ENCODE peak calls at places on chromosomes 6 and 20, in nine cellular contexts. One of them, this sample, is unnamed.

GRCh38 chr6:33694401-33694931 is 17.0 kb downstream of the UQCC2 start:
- DNase-seq in lower lobe of right lung: peak; percentile 47
- DNase-seq in transverse colon: no peak
- DNase-seq in ovary: no peak
- DNase-seq in CD8-positive, alpha-beta T cell: peak; percentile 73
- DNase-seq in IMR-90: peak; percentile 38
- DNase-seq in Panc1: peak; percentile 72
- DNase-seq in Peyer's patch: no peak
- DNase-seq in WERI-Rb-1: peak; percentile 100
- DNase-seq in this sample: peak; percentile 83

GRCh38 chr6:107965746-107966145 is 7.7 kb upstream of the SEC63 start:
- DNase-seq in WERI-Rb-1: no peak
- DNase-seq in CD8-positive, alpha-beta T cell: no peak
- DNase-seq in Panc1: no peak
- DNase-seq in IMR-90: peak; percentile 47
- DNase-seq in lower lobe of right lung: no peak
- DNase-seq in transverse colon: no peak
- DNase-seq in ovary: no peak
- DNase-seq in Peyer's patch: no peak
- DNase-seq in this sample: peak; percentile 91

GRCh38 chr6:23454090-23454998 is 671.7 kb upstream of the NRSN1 start:
- DNase-seq in ovary: no peak
- DNase-seq in CD8-positive, alpha-beta T cell: no peak
- DNase-seq in Panc1: peak; percentile 4
- DNase-seq in lower lobe of right lung: no peak
- DNase-seq in WERI-Rb-1: peak; percentile 36
- DNase-seq in IMR-90: peak; percentile 75
- DNase-seq in Peyer's patch: no peak
- DNase-seq in transverse colon: no peak
- DNase-seq in this sample: peak; percentile 80

GRCh38 chr6:71211799-71212198 is 76.8 kb upstream of the OGFRL1 start:
- DNase-seq in transverse colon: no peak
- DNase-seq in CD8-positive, alpha-beta T cell: no peak
- DNase-seq in Panc1: no peak
- DNase-seq in ovary: no peak
- DNase-seq in WERI-Rb-1: no peak
- DNase-seq in lower lobe of right lung: no peak
- DNase-seq in Peyer's patch: no peak
- DNase-seq in IMR-90: no peak
- DNase-seq in this sample: no peak

GRCh38 chr6:54003316-54003715 is 107.9 kb upstream of the MLIP start:
- DNase-seq in lower lobe of right lung: no peak
- DNase-seq in WERI-Rb-1: no peak
- DNase-seq in CD8-positive, alpha-beta T cell: no peak
- DNase-seq in transverse colon: no peak
- DNase-seq in Panc1: no peak
- DNase-seq in IMR-90: no peak
- DNase-seq in Peyer's patch: no peak
- DNase-seq in ovary: no peak
- DNase-seq in this sample: no peak

GRCh38 chr6:45584127-45584526 is 206.4 kb upstream of the SUPT3H start:
- DNase-seq in WERI-Rb-1: no peak
- DNase-seq in Peyer's patch: no peak
- DNase-seq in Panc1: no peak
- DNase-seq in lower lobe of right lung: no peak
- DNase-seq in transverse colon: no peak
- DNase-seq in IMR-90: no peak
- DNase-seq in ovary: no peak
- DNase-seq in CD8-positive, alpha-beta T cell: no peak
- DNase-seq in this sample: no peak

GRCh38 chr20:23167436-23167835 is 81.3 kb upstream of the CD93 start:
- DNase-seq in lower lobe of right lung: no peak
- DNase-seq in WERI-Rb-1: no peak
- DNase-seq in ovary: no peak
- DNase-seq in IMR-90: peak; percentile 34
- DNase-seq in transverse colon: no peak
- DNase-seq in CD8-positive, alpha-beta T cell: no peak
- DNase-seq in Peyer's patch: no peak
- DNase-seq in Panc1: no peak
- DNase-seq in this sample: peak; percentile 72

GRCh38 chr6:115004982-115005381 is 662.2 kb upstream of the HS3ST5 start:
- DNase-seq in ovary: no peak
- DNase-seq in CD8-positive, alpha-beta T cell: no peak
- DNase-seq in Peyer's patch: no peak
- DNase-seq in IMR-90: no peak
- DNase-seq in transverse colon: no peak
- DNase-seq in lower lobe of right lung: no peak
- DNase-seq in Panc1: no peak
- DNase-seq in WERI-Rb-1: no peak
- DNase-seq in this sample: no peak

GRCh38 chr6:160030103-160030502 is 61.2 kb downstream of the IGF2R start:
- DNase-seq in transverse colon: peak; percentile 71
- DNase-seq in CD8-positive, alpha-beta T cell: no peak
- DNase-seq in IMR-90: peak; percentile 97
- DNase-seq in lower lobe of right lung: peak; percentile 88
- DNase-seq in ovary: peak; percentile 92
- DNase-seq in Peyer's patch: peak; percentile 66
- DNase-seq in Panc1: no peak
- DNase-seq in WERI-Rb-1: no peak
- DNase-seq in this sample: peak; percentile 93

GRCh38 chr6:167399051-167399387 is 74.1 kb downstream of the TTLL2 start:
- DNase-seq in Panc1: no peak
- DNase-seq in IMR-90: no peak
- DNase-seq in transverse colon: no peak
- DNase-seq in Peyer's patch: no peak
- DNase-seq in lower lobe of right lung: no peak
- DNase-seq in WERI-Rb-1: no peak
- DNase-seq in CD8-positive, alpha-beta T cell: no peak
- DNase-seq in ovary: no peak
- DNase-seq in this sample: no peak

GRCh38 chr6:45637611-45638257 is 260.0 kb upstream of the SUPT3H start:
- DNase-seq in transverse colon: peak; percentile 56
- DNase-seq in Panc1: no peak
- DNase-seq in Peyer's patch: no peak
- DNase-seq in CD8-positive, alpha-beta T cell: no peak
- DNase-seq in ovary: no peak
- DNase-seq in WERI-Rb-1: no peak
- DNase-seq in lower lobe of right lung: no peak
- DNase-seq in IMR-90: no peak
- DNase-seq in this sample: no peak

GRCh38 chr6:151618717-151619116 is 124.9 kb downstream of the CCDC170 start:
- DNase-seq in transverse colon: no peak
- DNase-seq in ovary: no peak
- DNase-seq in WERI-Rb-1: no peak
- DNase-seq in CD8-positive, alpha-beta T cell: no peak
- DNase-seq in lower lobe of right lung: no peak
- DNase-seq in Peyer's patch: no peak
- DNase-seq in IMR-90: no peak
- DNase-seq in Panc1: no peak
- DNase-seq in this sample: no peak

GRCh38 chr6:85015396-85015990 is 251.1 kb upstream of the TBX18 start:
- DNase-seq in ovary: peak; percentile 31
- DNase-seq in IMR-90: peak; percentile 42
- DNase-seq in CD8-positive, alpha-beta T cell: no peak
- DNase-seq in Peyer's patch: no peak
- DNase-seq in lower lobe of right lung: peak; percentile 60
- DNase-seq in transverse colon: peak; percentile 8
- DNase-seq in Panc1: peak; percentile 4
- DNase-seq in WERI-Rb-1: peak; percentile 66
- DNase-seq in this sample: peak; percentile 46

GRCh38 chr6:11194399-11195274 is 37.8 kb downstream of the NEDD9 start:
- DNase-seq in lower lobe of right lung: no peak
- DNase-seq in IMR-90: peak; percentile 59
- DNase-seq in Peyer's patch: no peak
- DNase-seq in WERI-Rb-1: no peak
- DNase-seq in transverse colon: no peak
- DNase-seq in ovary: no peak
- DNase-seq in Panc1: no peak
- DNase-seq in CD8-positive, alpha-beta T cell: no peak
- DNase-seq in this sample: no peak

GRCh38 chr6:71079707-71080106 is 122.8 kb upstream of the B3GAT2 start:
- DNase-seq in CD8-positive, alpha-beta T cell: no peak
- DNase-seq in IMR-90: peak; percentile 53
- DNase-seq in ovary: no peak
- DNase-seq in transverse colon: no peak
- DNase-seq in lower lobe of right lung: no peak
- DNase-seq in WERI-Rb-1: no peak
- DNase-seq in Peyer's patch: no peak
- DNase-seq in Panc1: no peak
- DNase-seq in this sample: peak; percentile 66

GRCh38 chr6:34667481-34668238 is 28.9 kb downstream of the ILRUN start:
- DNase-seq in IMR-90: no peak
- DNase-seq in transverse colon: no peak
- DNase-seq in Peyer's patch: no peak
- DNase-seq in WERI-Rb-1: no peak
- DNase-seq in ovary: no peak
- DNase-seq in Panc1: no peak
- DNase-seq in lower lobe of right lung: no peak
- DNase-seq in CD8-positive, alpha-beta T cell: no peak
- DNase-seq in this sample: no peak

GRCh38 chr6:3165631-3166534 is 8.5 kb upstream of the TUBB2A start:
- DNase-seq in Peyer's patch: no peak
- DNase-seq in transverse colon: no peak
- DNase-seq in IMR-90: peak; percentile 32
- DNase-seq in CD8-positive, alpha-beta T cell: no peak
- DNase-seq in WERI-Rb-1: no peak
- DNase-seq in lower lobe of right lung: no peak
- DNase-seq in ovary: no peak
- DNase-seq in Panc1: no peak
- DNase-seq in this sample: no peak

DNA sequence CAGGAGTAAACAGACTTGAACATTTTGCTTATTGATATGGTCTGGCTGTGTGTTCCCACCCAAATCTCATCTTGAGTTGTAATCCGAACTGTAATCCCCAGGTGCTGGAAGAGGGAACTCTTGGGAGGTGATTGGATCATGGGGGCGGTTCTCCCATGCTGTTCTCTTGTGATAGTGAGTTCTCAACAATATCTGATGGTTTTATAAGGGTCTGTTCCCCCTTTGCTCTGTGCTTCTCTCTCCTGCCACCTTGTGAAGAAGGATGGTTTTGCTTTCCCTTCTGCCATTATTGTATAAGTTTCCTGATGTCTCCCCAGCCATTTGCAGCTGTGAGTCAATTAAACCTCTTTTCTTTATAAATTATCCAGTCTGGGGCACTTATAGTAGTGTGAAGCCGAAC is 40.0 kb downstream of the MYLIP start:
- DNase-seq in transverse colon: no peak
- DNase-seq in lower lobe of right lung: no peak
- DNase-seq in Peyer's patch: no peak
- DNase-seq in Panc1: no peak
- DNase-seq in IMR-90: peak; percentile 37
- DNase-seq in ovary: no peak
- DNase-seq in CD8-positive, alpha-beta T cell: no peak
- DNase-seq in WERI-Rb-1: peak; percentile 74
- DNase-seq in this sample: peak; percentile 27
- TF ChIP-seq CTCF in transverse colon: peak; percentile 33
- TF ChIP-seq CTCF in lower lobe of right lung: peak; percentile 44
- TF ChIP-seq CTCF in Peyer's patch: peak; percentile 40
- TF ChIP-seq CTCF in Panc1: peak; percentile 59
- TF ChIP-seq CTCF in IMR-90: peak; percentile 58
- TF ChIP-seq CTCF in ovary: no peak
- TF ChIP-seq CTCF in CD8-positive, alpha-beta T cell: peak; percentile 52
- TF ChIP-seq CTCF in WERI-Rb-1: peak; percentile 79
- TF ChIP-seq CTCF in this sample: peak; percentile 45

DNA sequence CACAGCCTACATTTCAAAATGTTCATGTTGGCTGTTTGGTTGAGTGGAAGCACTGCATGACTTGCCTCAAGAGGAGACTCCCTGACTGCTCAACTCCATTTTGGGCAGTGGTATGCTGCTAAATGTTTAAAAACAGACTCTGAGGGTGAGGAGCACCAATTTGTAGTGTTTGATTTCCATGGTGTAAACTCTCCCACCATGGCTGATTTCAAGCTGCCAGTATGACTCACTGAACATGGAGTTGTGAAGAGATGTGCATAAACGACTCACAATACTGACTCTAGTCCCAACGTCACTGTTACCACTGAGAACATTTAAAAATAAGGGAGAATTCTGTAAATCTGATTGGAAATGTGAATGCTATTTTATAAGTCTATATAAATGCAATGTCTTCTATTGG is 70.4 kb downstream of the BACH2 start:
- DNase-seq in Panc1: no peak
- DNase-seq in lower lobe of right lung: no peak
- DNase-seq in CD8-positive, alpha-beta T cell: no peak
- DNase-seq in IMR-90: peak; percentile 74
- DNase-seq in ovary: no peak
- DNase-seq in WERI-Rb-1: no peak
- DNase-seq in Peyer's patch: no peak
- DNase-seq in transverse colon: no peak
- DNase-seq in this sample: peak; percentile 56
- H3K4me3 ChIP-seq in Panc1: no peak overlapping the region
- H3K4me3 ChIP-seq in lower lobe of right lung: no peak overlapping the region
- H3K4me3 ChIP-seq in CD8-positive, alpha-beta T cell: no peak overlapping the region
- H3K4me3 ChIP-seq in IMR-90: no peak overlapping the region
- H3K4me3 ChIP-seq in ovary: no peak overlapping the region
- H3K4me3 ChIP-seq in WERI-Rb-1: no peak overlapping the region
- H3K4me3 ChIP-seq in Peyer's patch: no peak overlapping the region
- H3K4me3 ChIP-seq in transverse colon: no peak overlapping the region
- H3K4me3 ChIP-seq in this sample: no peak overlapping the region

GRCh38 chr6:27321370-27321769 is 9.3 kb upstream of the POM121L2 start:
- DNase-seq in Peyer's patch: no peak
- DNase-seq in ovary: no peak
- DNase-seq in CD8-positive, alpha-beta T cell: no peak
- DNase-seq in lower lobe of right lung: no peak
- DNase-seq in Panc1: no peak
- DNase-seq in IMR-90: no peak
- DNase-seq in transverse colon: no peak
- DNase-seq in WERI-Rb-1: no peak
- DNase-seq in this sample: no peak

GRCh38 chr6:27321901-27322300 is 9.8 kb upstream of the POM121L2 start:
- DNase-seq in Panc1: no peak
- DNase-seq in transverse colon: no peak
- DNase-seq in Peyer's patch: no peak
- DNase-seq in CD8-positive, alpha-beta T cell: no peak
- DNase-seq in lower lobe of right lung: no peak
- DNase-seq in ovary: no peak
- DNase-seq in WERI-Rb-1: no peak
- DNase-seq in IMR-90: no peak
- DNase-seq in this sample: no peak

GRCh38 chr6:27332692-27333641 is 20.9 kb upstream of the POM121L2 start:
- DNase-seq in WERI-Rb-1: no peak
- DNase-seq in Panc1: peak; percentile 92
- DNase-seq in ovary: peak; percentile 48
- DNase-seq in IMR-90: peak; percentile 71
- DNase-seq in transverse colon: no peak
- DNase-seq in Peyer's patch: no peak
- DNase-seq in lower lobe of right lung: no peak
- DNase-seq in CD8-positive, alpha-beta T cell: peak; percentile 33
- DNase-seq in this sample: peak; percentile 71

GRCh38 chr6:27327023-27327742 is 15.1 kb upstream of the POM121L2 start:
- DNase-seq in Panc1: no peak
- DNase-seq in Peyer's patch: no peak
- DNase-seq in ovary: no peak
- DNase-seq in IMR-90: no peak
- DNase-seq in CD8-positive, alpha-beta T cell: no peak
- DNase-seq in WERI-Rb-1: no peak
- DNase-seq in transverse colon: no peak
- DNase-seq in lower lobe of right lung: no peak
- DNase-seq in this sample: no peak
- H3K27me3 ChIP-seq in Panc1: no peaks in the 10 kb centered on the region
- H3K27me3 ChIP-seq in Peyer's patch: no peaks in the 10 kb centered on the region
- H3K27me3 ChIP-seq in ovary: no peaks in the 10 kb centered on the region
- H3K27me3 ChIP-seq in IMR-90: no peaks in the 10 kb centered on the region
- H3K27me3 ChIP-seq in CD8-positive, alpha-beta T cell: peaks cover 6% of the 10 kb centered on the region
- H3K27me3 ChIP-seq in WERI-Rb-1: peaks cover 84% of the 10 kb centered on the region
- H3K27me3 ChIP-seq in transverse colon: peaks cover 56% of the 10 kb centered on the region
- H3K27me3 ChIP-seq in lower lobe of right lung: peaks cover 17% of the 10 kb centered on the region
- H3K27me3 ChIP-seq in this sample: no peaks in the 10 kb centered on the region

GRCh38 chr20:61480158-61480825 is 228.2 kb downstream of the CDH4 start:
- DNase-seq in Panc1: no peak
- DNase-seq in lower lobe of right lung: no peak
- DNase-seq in CD8-positive, alpha-beta T cell: no peak
- DNase-seq in IMR-90: no peak
- DNase-seq in transverse colon: no peak
- DNase-seq in Peyer's patch: no peak
- DNase-seq in ovary: no peak
- DNase-seq in WERI-Rb-1: no peak
- DNase-seq in this sample: no peak
- TF ChIP-seq CTCF in Panc1: peak; percentile 33
- TF ChIP-seq CTCF in lower lobe of right lung: no peak
- TF ChIP-seq CTCF in CD8-positive, alpha-beta T cell: no peak
- TF ChIP-seq CTCF in IMR-90: no peak
- TF ChIP-seq CTCF in transverse colon: no peak
- TF ChIP-seq CTCF in Peyer's patch: no peak
- TF ChIP-seq CTCF in ovary: no peak
- TF ChIP-seq CTCF in WERI-Rb-1: no peak
- TF ChIP-seq CTCF in this sample: no peak

This sample was measured in bronchial epithelial cell.